ENCODE peak calls at places on chromosome 2, in five cellular contexts. One of them, this sample, is unnamed.

GRCh38 chr2:195687320-195688086 is 30.5 kb downstream of the SLC39A10 start:
- DNase-seq in activated CD4-positive, alpha-beta T cell treated with anti-CD3 and anti-CD28 coated beads, Interleukin-2, amount 10 ng/mL, durations not matched to agents 7 days and 5 days: no peak
- DNase-seq in stomach: no peak
- DNase-seq in hepatocyte: no peak
- DNase-seq in aorta: no peak
- DNase-seq in this sample: no peak

GRCh38 chr2:2919574-2920365 is 457.8 kb downstream of the EIPR1 start:
- DNase-seq in aorta: no peak
- DNase-seq in stomach: no peak
- DNase-seq in activated CD4-positive, alpha-beta T cell treated with anti-CD3 and anti-CD28 coated beads, Interleukin-2, amount 10 ng/mL, durations not matched to agents 7 days and 5 days: no peak
- DNase-seq in hepatocyte: no peak
- DNase-seq in this sample: no peak

GRCh38 chr2:131413148-131413747 is 49.3 kb upstream of the RAB6D start:
- DNase-seq in stomach: no peak
- DNase-seq in activated CD4-positive, alpha-beta T cell treated with anti-CD3 and anti-CD28 coated beads, Interleukin-2, amount 10 ng/mL, durations not matched to agents 7 days and 5 days: peak; percentile 52
- DNase-seq in aorta: no peak
- DNase-seq in hepatocyte: peak; percentile 71
- DNase-seq in this sample: peak; percentile 70

GRCh38 chr2:191230174-191230573 is 15.0 kb upstream of the MYO1B start:
- DNase-seq in activated CD4-positive, alpha-beta T cell treated with anti-CD3 and anti-CD28 coated beads, Interleukin-2, amount 10 ng/mL, durations not matched to agents 7 days and 5 days: no peak
- DNase-seq in hepatocyte: no peak
- DNase-seq in stomach: no peak
- DNase-seq in aorta: no peak
- DNase-seq in this sample: peak; percentile 28

GRCh38 chr2:180524458-180524857 is 455.9 kb upstream of the UBE2E3 start:
- DNase-seq in aorta: no peak
- DNase-seq in hepatocyte: no peak
- DNase-seq in activated CD4-positive, alpha-beta T cell treated with anti-CD3 and anti-CD28 coated beads, Interleukin-2, amount 10 ng/mL, durations not matched to agents 7 days and 5 days: no peak
- DNase-seq in stomach: no peak
- DNase-seq in this sample: no peak

GRCh38 chr2:161090401-161090800 is 69.8 kb upstream of the TANK start:
- DNase-seq in stomach: peak; percentile 28
- DNase-seq in aorta: peak; percentile 65
- DNase-seq in hepatocyte: no peak
- DNase-seq in activated CD4-positive, alpha-beta T cell treated with anti-CD3 and anti-CD28 coated beads, Interleukin-2, amount 10 ng/mL, durations not matched to agents 7 days and 5 days: peak; percentile 66
- DNase-seq in this sample: no peak

GRCh38 chr2:37866535-37866934 is 58.6 kb upstream of the RMDN2 start:
- DNase-seq in activated CD4-positive, alpha-beta T cell treated with anti-CD3 and anti-CD28 coated beads, Interleukin-2, amount 10 ng/mL, durations not matched to agents 7 days and 5 days: no peak
- DNase-seq in aorta: no peak
- DNase-seq in hepatocyte: no peak
- DNase-seq in stomach: no peak
- DNase-seq in this sample: no peak

GRCh38 chr2:43524180-43524965 is 71.5 kb downstream of the THADA start:
- DNase-seq in activated CD4-positive, alpha-beta T cell treated with anti-CD3 and anti-CD28 coated beads, Interleukin-2, amount 10 ng/mL, durations not matched to agents 7 days and 5 days: no peak
- DNase-seq in stomach: no peak
- DNase-seq in hepatocyte: peak; percentile 7
- DNase-seq in aorta: no peak
- DNase-seq in this sample: no peak

GRCh38 chr2:64338910-64339500 is 115.0 kb upstream of the LGALSL start:
- DNase-seq in stomach: no peak
- DNase-seq in hepatocyte: no peak
- DNase-seq in aorta: no peak
- DNase-seq in activated CD4-positive, alpha-beta T cell treated with anti-CD3 and anti-CD28 coated beads, Interleukin-2, amount 10 ng/mL, durations not matched to agents 7 days and 5 days: no peak
- DNase-seq in this sample: no peak

GRCh38 chr2:20326163-20326780 is 24.4 kb downstream of the PUM2 start:
- DNase-seq in hepatocyte: peak; percentile 67
- DNase-seq in activated CD4-positive, alpha-beta T cell treated with anti-CD3 and anti-CD28 coated beads, Interleukin-2, amount 10 ng/mL, durations not matched to agents 7 days and 5 days: peak; percentile 57
- DNase-seq in aorta: no peak
- DNase-seq in stomach: peak; percentile 61
- DNase-seq in this sample: peak; percentile 86

GRCh38 chr2:170339753-170340692 is 162.1 kb downstream of the MYO3B start:
- DNase-seq in aorta: no peak
- DNase-seq in stomach: no peak
- DNase-seq in activated CD4-positive, alpha-beta T cell treated with anti-CD3 and anti-CD28 coated beads, Interleukin-2, amount 10 ng/mL, durations not matched to agents 7 days and 5 days: no peak
- DNase-seq in hepatocyte: no peak
- DNase-seq in this sample: no peak

GRCh38 chr2:75276093-75277055 is 77.1 kb upstream of the TACR1 start:
- DNase-seq in stomach: no peak
- DNase-seq in hepatocyte: no peak
- DNase-seq in aorta: no peak
- DNase-seq in activated CD4-positive, alpha-beta T cell treated with anti-CD3 and anti-CD28 coated beads, Interleukin-2, amount 10 ng/mL, durations not matched to agents 7 days and 5 days: no peak
- DNase-seq in this sample: no peak